ENCODE peak calls at places on chromosome 15, in six cellular contexts. C, Z, R, B, W and E are unnamed samples.

GRCh38 chr15:47856071-47856470 is 138.8 kb downstream of the SEMA6D start:
- DNase-seq in W (no peak), B (no peak), R (no peak), Z (no peak), C (no peak), E (no peak)

GRCh38 chr15:77419050-77419835 is 661 bp downstream of the PEAK1 start:
- DNase-seq in B (no peak), C (peak; percentile 70), R (no peak), W (no peak), Z (peak; percentile 80), E (peak; percentile 3)

GRCh38 chr15:61188168-61188567 is 40.9 kb downstream of the RORA start:
- DNase-seq in B (no peak), C (no peak), W (no peak), R (no peak), Z (no peak), E (no peak)

GRCh38 chr15:84828433-84828908 is 11.3 kb downstream of the ALPK3 start:
- DNase-seq in Z (no peak), R (no peak), C (no peak), W (no peak), B (no peak), E (peak; percentile 37)

GRCh38 chr15:27645672-27646071 is 453.4 kb downstream of the OCA2 start:
- DNase-seq in W (no peak), R (no peak), B (no peak), Z (no peak), C (peak; percentile 36), E (no peak)

GRCh38 chr15:66909381-66909890 is 156.0 kb upstream of the SMAD3 start:
- DNase-seq in Z (no peak), R (no peak), C (no peak), B (no peak), W (no peak), E (no peak)

GRCh38 chr15:92395176-92395521 is 1.5 kb downstream of the ST8SIA2 start:
- DNase-seq in R (no peak), Z (no peak), B (no peak), W (no peak), C (no peak), E (no peak)

GRCh38 chr15:72284781-72285180 is 12.4 kb upstream of the PARP6 start:
- DNase-seq in B (no peak), C (no peak), W (no peak), R (no peak), Z (no peak), E (no peak)

GRCh38 chr15:52737720-52738119 is 52.4 kb downstream of the ONECUT1 start:
- DNase-seq in R (no peak), Z (no peak), W (no peak), B (no peak), C (no peak), E (no peak)

DNA sequence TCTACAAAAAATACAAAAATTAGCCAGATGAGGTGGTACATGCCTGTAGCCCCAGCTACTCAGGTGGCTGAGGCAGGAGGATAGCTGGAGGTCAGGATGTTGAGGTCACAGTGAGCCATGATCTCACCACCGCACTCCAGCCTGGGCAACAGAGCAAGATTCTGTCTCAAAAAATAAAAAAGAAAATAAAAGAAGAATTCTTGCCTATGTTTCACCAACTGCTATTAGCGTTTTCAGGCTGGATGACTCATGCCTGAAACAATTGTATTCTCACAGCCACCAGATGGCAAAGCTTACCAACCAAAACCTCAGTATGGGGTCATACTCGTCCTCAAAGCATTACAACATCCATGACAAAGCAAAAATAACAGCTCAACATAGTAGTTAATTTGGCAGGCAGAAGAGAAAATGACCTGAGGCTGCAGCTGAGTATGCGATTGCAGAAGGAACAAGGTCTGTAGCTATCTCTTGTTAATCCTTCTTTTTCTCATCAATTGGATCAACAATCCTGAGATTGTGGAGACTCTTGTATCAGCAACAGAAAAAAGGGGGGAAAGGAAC is 52.2 kb downstream of the TP53BP1 start:
- DNase-seq in R (peak; percentile 62), B (peak; percentile 78), C (peak; percentile 45), W (peak; percentile 84), Z (peak; percentile 43), E (peak; percentile 79)
- H3K27ac ChIP-seq in R (peak overlapping the region; percentile 67), B (no peak overlapping the region), C (peak overlapping the region; percentile 72), W (peak overlapping the region; percentile 51), Z (peak overlapping the region; percentile 36), E (peak overlapping the region; percentile 46)

GRCh38 chr15:40285151-40285898 is 2.5 kb upstream of the ANKRD63 start:
- DNase-seq in Z (no peak), B (no peak), C (no peak), W (no peak), R (no peak), E (no peak)

GRCh38 chr15:40282144-40282869 is 557 bp downstream of the ANKRD63 start:
- DNase-seq in B (no peak), Z (peak; percentile 86), R (no peak), C (peak; percentile 75), W (peak; percentile 30), E (peak; percentile 60)

GRCh38 chr15:40281057-40281850 is 1.6 kb downstream of the ANKRD63 start:
- DNase-seq in R (no peak), W (no peak), B (no peak), C (peak; percentile 71), Z (no peak), E (no peak)

GRCh38 chr15:40283615-40284306 is 897 bp upstream of the ANKRD63 start:
- DNase-seq in Z (no peak), W (no peak), C (peak; percentile 65), R (no peak), B (no peak), E (no peak)

GRCh38 chr15:40282870-40283614 is at the start of gene ANKRD63:
- DNase-seq in W (no peak), Z (peak; percentile 81), C (peak; percentile 48), R (no peak), B (no peak), E (peak; percentile 29)
- TF ChIP-seq REST in W (no peak), Z (no peak), C (no peak), R (no peak), B (no peak), E (no peak)

GRCh38 chr15:94061041-94061440 is 170.3 kb upstream of the MCTP2 start:
- DNase-seq in Z (no peak), R (no peak), W (no peak), C (no peak), B (no peak), E (no peak)

GRCh38 chr15:94053626-94054025 is 177.7 kb upstream of the MCTP2 start:
- DNase-seq in R (no peak), Z (no peak), W (no peak), B (no peak), C (no peak), E (no peak)

GRCh38 chr15:94056314-94056713 is 175.0 kb upstream of the MCTP2 start:
- DNase-seq in W (no peak), B (no peak), C (no peak), R (no peak), Z (no peak), E (no peak)

GRCh38 chr15:94057305-94057704 is 174.1 kb upstream of the MCTP2 start:
- DNase-seq in Z (no peak), B (no peak), W (no peak), R (no peak), C (no peak), E (no peak)

DNA sequence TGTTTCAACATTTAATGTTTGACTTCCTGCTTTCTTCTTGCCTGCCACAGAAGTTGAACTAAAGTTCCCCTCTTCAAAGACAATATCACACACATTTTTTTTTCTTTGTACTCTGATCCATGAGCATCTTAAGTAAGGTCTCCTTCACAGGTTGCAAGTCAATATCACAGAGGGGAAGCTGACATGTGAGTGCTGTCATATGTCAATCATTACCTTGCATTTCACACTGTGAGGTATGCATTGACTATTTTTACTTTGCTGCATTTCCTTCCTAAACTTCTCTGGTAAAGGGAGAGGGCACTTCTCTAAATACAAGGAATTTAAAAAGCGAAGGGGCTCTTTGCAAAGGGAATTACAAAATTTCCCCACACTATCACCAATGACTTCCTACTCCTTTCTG is 172.2 kb upstream of the MCTP2 start:
- DNase-seq in W (no peak), B (no peak), R (no peak), C (no peak), Z (no peak), E (no peak)
- TF ChIP-seq POLR2AphosphoS5 in W (no peak), B (no peak), R (no peak), C (no peak), Z (no peak), E (no peak)

GRCh38 chr15:90870354-90871096 is 2.1 kb downstream of the FURIN start:
- DNase-seq in C (peak; percentile 49), R (no peak), W (no peak), B (no peak), Z (no peak), E (no peak)
- H3K27ac ChIP-seq in C (peak overlapping the region; percentile 85), R (peak overlapping the region; percentile 95), W (no peak overlapping the region), B (peak overlapping the region; percentile 95), Z (peak overlapping the region; percentile 75), E (peak overlapping the region; percentile 85)

GRCh38 chr15:40150163-40150925 is 10.5 kb upstream of the BUB1B start:
- DNase-seq in R (peak; percentile 31), C (no peak), B (no peak), Z (no peak), W (peak; percentile 14), E (peak; percentile 62)
- TF ChIP-seq REST in R (no peak), C (no peak), B (no peak), Z (no peak), W (no peak), E (no peak)

GRCh38 chr15:75738647-75739325 is 26.1 kb upstream of the CSPG4 start:
- DNase-seq in C (peak; percentile 98), W (peak; percentile 80), R (peak; percentile 93), B (no peak), Z (peak; percentile 98), E (peak; percentile 90)
- TF ChIP-seq POLR2AphosphoS5 in C (peak; percentile 65), W (no peak), R (peak; percentile 45), B (peak; percentile 24), Z (no peak), E (no peak)

DNA sequence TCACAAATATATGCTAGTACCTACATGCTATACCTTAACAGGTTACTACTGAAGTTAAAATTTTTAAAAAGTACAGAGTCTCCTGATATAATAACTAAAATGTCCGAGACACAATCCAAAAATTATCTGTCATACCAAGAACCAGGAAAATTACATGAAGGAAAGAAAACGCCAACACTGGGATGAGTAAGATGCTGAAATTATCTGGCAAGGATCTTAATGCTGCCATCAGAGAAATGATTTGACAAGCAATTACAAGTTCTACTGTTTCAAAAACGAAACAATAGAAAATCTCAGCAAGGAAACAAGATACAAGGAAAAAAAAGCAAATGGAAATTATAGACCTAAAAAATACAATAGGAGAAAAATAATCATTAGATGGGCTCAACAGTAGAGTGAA is 92.5 kb downstream of the UBE3A start:
- DNase-seq in B (no peak), R (no peak), C (no peak), Z (no peak), W (no peak), E (no peak)
- H3K27ac ChIP-seq in B (no peak overlapping the region), R (no peak overlapping the region), C (no peak overlapping the region), Z (no peak overlapping the region), W (no peak overlapping the region), E (no peak overlapping the region)

GRCh38 chr15:89785064-89785770 is 9.1 kb downstream of the MESP2 start:
- DNase-seq in C (no peak), B (no peak), Z (no peak), R (no peak), W (peak; percentile 85), E (no peak)
- TF ChIP-seq REST in C (no peak), B (no peak), Z (no peak), R (no peak), W (no peak), E (no peak)